ENCODE peak calls at places on chromosome 4, in eight cellular contexts. T is HepG2, V is sigmoid colon, M is tibial nerve, A is stomach, C is K562, L is A549, B is heart left ventricle. N is an unnamed sample.

GRCh38 chr4:99816611-99817309 is at the start of gene DAPP1:
- DNase-seq in B (no peak), T (no peak), A (peak; percentile 74), V (peak; percentile 70), C (no peak), M (no peak), L (no peak), N (no peak)

GRCh38 chr4:148030486-148030885 is 298.6 kb downstream of the ARHGAP10 start:
- DNase-seq in C (no peak), T (no peak), A (no peak), M (no peak), L (no peak), B (no peak), V (no peak), N (no peak)

GRCh38 chr4:76780781-76781697 is 116.9 kb downstream of the SOWAHB start:
- DNase-seq in A (no peak), C (no peak), M (no peak), V (no peak), T (no peak), L (no peak), B (no peak), N (no peak)

GRCh38 chr4:68808060-68808459 is 7.7 kb upstream of the UGT2B10 start:
- DNase-seq in V (no peak), L (no peak), T (no peak), C (no peak), A (no peak), M (no peak), B (no peak), N (no peak)

GRCh38 chr4:76762136-76763130 is 135.5 kb downstream of the SOWAHB start:
- DNase-seq in T (no peak), B (no peak), C (no peak), A (no peak), L (no peak), V (no peak), M (no peak), N (no peak)

GRCh38 chr4:1575418-1576199 is 108.5 kb downstream of the FAM53A start:
- DNase-seq in V (peak; percentile 57), B (no peak), T (no peak), L (no peak), A (no peak), C (no peak), M (no peak), N (no peak)

GRCh38 chr4:174136013-174136412 is 147.5 kb downstream of the FBXO8 start:
- DNase-seq in V (peak; percentile 71), T (no peak), B (no peak), C (no peak), A (no peak), L (no peak), M (no peak), N (no peak)

GRCh38 chr4:16029329-16029728 is 54.5 kb downstream of the PROM1 start:
- DNase-seq in L (no peak), A (no peak), T (peak; percentile 37), C (no peak), B (no peak), M (no peak), V (no peak), N (no peak)

GRCh38 chr4:168923526-168924194 is 86.4 kb downstream of the CBR4 start:
- DNase-seq in A (peak; percentile 55), V (no peak), M (no peak), B (peak; percentile 56), C (peak; percentile 64), T (peak; percentile 62), L (peak; percentile 78), N (peak; percentile 77)

GRCh38 chr4:71187399-71188196 is 151.2 kb upstream of the SLC4A4 start:
- DNase-seq in A (peak; percentile 60), L (peak; percentile 58), V (peak; percentile 68), B (peak; percentile 28), C (no peak), M (no peak), T (no peak), N (peak; percentile 16)

GRCh38 chr4:110550260-110550659 is 72.6 kb downstream of the PITX2 start:
- DNase-seq in L (no peak), B (no peak), M (no peak), A (no peak), T (no peak), V (no peak), C (no peak), N (no peak)

GRCh38 chr4:109721033-109721432 is 8.8 kb downstream of the PLA2G12A start:
- DNase-seq in T (no peak), A (no peak), M (no peak), L (peak; percentile 10), V (no peak), B (no peak), C (peak; percentile 55), N (no peak)

GRCh38 chr4:26701786-26702227 is 117.9 kb downstream of the TBC1D19 start:
- DNase-seq in A (no peak), B (no peak), M (no peak), C (peak; percentile 29), V (no peak), L (no peak), T (no peak), N (no peak)

GRCh38 chr4:113272523-113272922 is 223.1 kb downstream of the ANK2 start:
- DNase-seq in M (no peak), C (no peak), T (no peak), B (no peak), A (no peak), L (no peak), V (no peak), N (no peak)

GRCh38 chr4:10098770-10099139 is 17.8 kb downstream of the WDR1 start:
- DNase-seq in T (no peak), A (no peak), B (no peak), L (no peak), M (no peak), V (no peak), C (no peak), N (no peak)

GRCh38 chr4:8726344-8726851 is 133.8 kb downstream of the CPZ start:
- DNase-seq in A (peak; percentile 21), C (no peak), M (peak; percentile 6), B (no peak), L (no peak), T (no peak), V (peak; percentile 56), N (no peak)

GRCh38 chr4:98565646-98566403 is 92.6 kb downstream of the TSPAN5 start:
- DNase-seq in C (no peak), B (no peak), M (no peak), T (no peak), L (no peak), A (no peak), V (no peak), N (no peak)

GRCh38 chr4:4914059-4914820 is 54.8 kb downstream of the MSX1 start:
- DNase-seq in C (no peak), L (no peak), A (no peak), B (no peak), M (no peak), V (no peak), T (no peak), N (no peak)

GRCh38 chr4:124907881-124908280 is 195.3 kb upstream of the ANKRD50 start:
- DNase-seq in A (no peak), T (no peak), C (no peak), M (no peak), B (no peak), L (no peak), V (no peak), N (no peak)

GRCh38 chr4:107824367-107825071 is at the start of gene SGMS2:
- DNase-seq in V (peak; percentile 95), B (peak; percentile 84), T (peak; percentile 55), C (peak; percentile 21), A (peak; percentile 93), M (peak; percentile 80), L (peak; percentile 87), N (peak; percentile 84)

GRCh38 chr4:80268081-80268823 is 1.8 kb downstream of the FGF5 start:
- DNase-seq in A (no peak), B (no peak), M (no peak), L (no peak), V (no peak), T (no peak), C (no peak), N (no peak)

GRCh38 chr4:141132689-141133145 is 552 bp downstream of the RNF150 start:
- DNase-seq in V (peak; percentile 81), C (no peak), L (no peak), T (no peak), A (no peak), B (peak; percentile 64), M (no peak), N (peak; percentile 42)

GRCh38 chr4:116573540-116573939 is 511.8 kb downstream of the TRAM1L1 start:
- DNase-seq in T (no peak), M (no peak), B (no peak), C (no peak), A (no peak), V (no peak), L (no peak), N (no peak)

GRCh38 chr4:53119685-53120084 is 246.2 kb downstream of the SCFD2 start:
- DNase-seq in B (no peak), M (no peak), C (no peak), V (no peak), L (no peak), T (peak; percentile 40), A (no peak), N (peak; percentile 54)

GRCh38 chr4:180589575-180589974 is 1653.6 kb upstream of the TENM3 start:
- DNase-seq in L (no peak), V (no peak), M (no peak), C (no peak), T (no peak), B (no peak), A (no peak), N (no peak)

GRCh38 chr4:184792334-184792733 is 33.4 kb downstream of the ACSL1 start:
- DNase-seq in V (no peak), M (no peak), T (no peak), C (no peak), B (no peak), L (no peak), A (no peak), N (no peak)
- TF ChIP-seq POLR2A in V (no peak), M (no peak), T (no peak), C (no peak), B (no peak), L (no peak), A (no peak), N (no peak)

GRCh38 chr4:41427306-41427882 is 110.6 kb upstream of the LIMCH1 start:
- DNase-seq in T (no peak), B (no peak), C (no peak), M (no peak), V (no peak), A (no peak), L (peak; percentile 17), N (no peak)
- H3K4me1 ChIP-seq in T (no peaks in the 10 kb centered on the region), B (peaks cover 28% of the 10 kb centered on the region), C (no peaks in the 10 kb centered on the region), M (no peaks in the 10 kb centered on the region), V (peaks cover 32% of the 10 kb centered on the region), A (peaks cover 12% of the 10 kb centered on the region), L (peaks cover 69% of the 10 kb centered on the region), N (no peaks in the 10 kb centered on the region)

DNA sequence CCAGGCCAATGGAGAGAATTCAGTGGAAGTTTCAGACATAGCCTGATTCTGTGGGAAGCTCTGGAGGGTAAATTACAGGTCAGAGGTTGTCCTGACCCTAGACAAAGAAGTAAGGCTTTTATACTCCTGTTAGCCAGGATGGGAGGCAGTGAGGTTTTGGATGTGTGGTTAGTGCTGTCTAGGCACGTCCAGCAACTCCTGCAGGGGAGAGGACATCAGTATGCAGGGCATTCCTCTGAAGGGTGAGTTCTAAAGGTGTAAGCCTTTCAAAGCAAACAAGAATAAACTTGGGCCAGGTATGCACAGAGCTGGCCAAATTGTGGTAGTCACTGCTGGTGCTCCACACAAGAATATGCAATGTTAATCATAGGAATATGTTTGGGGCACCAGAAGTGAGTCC is 562.5 kb downstream of the CCSER1 start:
- DNase-seq in C (no peak), L (no peak), T (no peak), B (no peak), V (no peak), M (no peak), A (no peak), N (no peak)
- TF ChIP-seq POLR2A in C (no peak), L (no peak), T (no peak), B (no peak), V (no peak), M (no peak), A (no peak), N (no peak)

GRCh38 chr4:184400375-184400870 is 73.9 kb downstream of the IRF2 start:
- DNase-seq in M (no peak), C (no peak), L (peak; percentile 58), A (no peak), T (no peak), B (no peak), V (no peak), N (no peak)
- H3K4me1 ChIP-seq in M (peaks cover 9% of the 10 kb centered on the region), C (no peaks in the 10 kb centered on the region), L (peaks cover 13% of the 10 kb centered on the region), A (peaks cover 9% of the 10 kb centered on the region), T (no peaks in the 10 kb centered on the region), B (peaks cover 24% of the 10 kb centered on the region), V (peaks cover 6% of the 10 kb centered on the region), N (peaks cover 28% of the 10 kb centered on the region)